ENCODE peak calls at places on chromosomes 5 and 9, in five cellular contexts. T is ascending aorta; K is fibroblast of lung; B is PC-3; L is CD8-positive, alpha-beta T cell. C is an unnamed sample.
A peak's percentile ranks its signal among the peaks of the same experiment; 100 is the strongest.

GRCh38 chr5:82745016-82745415 is 332.2 kb downstream of the TMEM167A start:
- DNase-seq in T (no peak), K (no peak), B (no peak), L (no peak), C (no peak)

GRCh38 chr9:36948051-36948450 is 86.0 kb downstream of the PAX5 start:
- DNase-seq in T (no peak), K (no peak), B (no peak), L (no peak), C (no peak)

GRCh38 chr9:6788175-6789016 is 30.6 kb downstream of the KDM4C start:
- DNase-seq in T (no peak), K (peak; percentile 61), B (peak; percentile 76), L (no peak), C (peak; percentile 36)

GRCh38 chr5:95728494-95729114 is 2.5 kb upstream of the RHOBTB3 start:
- DNase-seq in T (no peak), K (peak; percentile 62), B (peak; percentile 31), L (no peak), C (no peak)

GRCh38 chr5:125348221-125348692 is 601.8 kb upstream of the ZNF608 start:
- DNase-seq in T (no peak), K (peak; percentile 33), B (no peak), L (no peak), C (no peak)

GRCh38 chr9:98607152-98607551 is 101.6 kb downstream of the GABBR2 start:
- DNase-seq in T (no peak), K (peak; percentile 49), B (no peak), L (no peak), C (no peak)

GRCh38 chr5:176614805-176615478 is 5.0 kb upstream of the GPRIN1 start:
- DNase-seq in T (no peak), K (peak; percentile 76), B (peak; percentile 79), L (no peak), C (peak; percentile 76)

GRCh38 chr5:124235031-124235562 is 511.3 kb downstream of the ZNF608 start:
- DNase-seq in T (no peak), K (no peak), B (no peak), L (no peak), C (no peak)

GRCh38 chr9:78298046-78298511 is 1.2 kb downstream of the PSAT1 start:
- DNase-seq in T (no peak), K (no peak), B (peak; percentile 2), L (no peak), C (no peak)

GRCh38 chr9:77011973-77012817 is 7.3 kb upstream of the FOXB2 start:
- DNase-seq in T (no peak), K (no peak), B (peak; percentile 17), L (peak; percentile 52), C (peak; percentile 17)

GRCh38 chr9:98962181-98962560 is 18.5 kb downstream of the COL15A1 start:
- DNase-seq in T (no peak), K (peak; percentile 43), B (no peak), L (no peak), C (no peak)

GRCh38 chr5:1182633-1183423 is 18.6 kb upstream of the SLC6A19 start:
- DNase-seq in T (no peak), K (no peak), B (no peak), L (no peak), C (no peak)

GRCh38 chr5:135240781-135241360 is 158.2 kb downstream of the MACROH2A1 start:
- DNase-seq in T (peak; percentile 58), K (no peak), B (no peak), L (no peak), C (no peak)

GRCh38 chr5:172731286-172732073 is 39.5 kb downstream of the DUSP1 start:
- DNase-seq in T (no peak), K (peak; percentile 32), B (peak; percentile 88), L (no peak), C (no peak)

GRCh38 chr5:172730222-172730621 is 40.8 kb downstream of the DUSP1 start:
- DNase-seq in T (no peak), K (no peak), B (no peak), L (no peak), C (no peak)

GRCh38 chr5:172728481-172729241 is 42.3 kb downstream of the DUSP1 start:
- DNase-seq in T (no peak), K (no peak), B (no peak), L (no peak), C (no peak)

GRCh38 chr5:172727551-172727950 is 43.4 kb downstream of the DUSP1 start:
- DNase-seq in T (no peak), K (no peak), B (no peak), L (no peak), C (no peak)

DNA sequence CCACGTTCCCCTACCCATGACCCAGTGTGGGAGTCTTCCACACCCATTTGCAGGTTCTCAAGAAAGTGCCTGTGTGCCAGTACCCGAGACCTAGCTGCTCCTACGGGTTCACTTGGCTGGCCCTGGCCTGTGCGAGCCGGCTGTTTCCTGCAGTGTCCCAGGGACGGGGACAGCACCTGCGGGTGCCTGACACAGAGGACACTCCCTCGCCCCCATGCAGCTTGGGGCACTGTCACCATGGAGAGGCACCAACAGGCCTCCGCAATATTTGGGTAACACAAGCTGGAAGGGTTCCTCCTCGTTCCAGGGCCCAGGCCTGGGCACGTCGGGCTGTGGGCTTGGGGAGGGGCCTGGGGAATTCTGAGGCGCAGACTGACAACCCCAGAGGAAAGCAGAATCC is 41.4 kb downstream of the DUSP1 start:
- DNase-seq in T (no peak), K (no peak), B (no peak), L (no peak), C (no peak)
- H3K27ac ChIP-seq in T (no peak overlapping the region), K (no peak overlapping the region), B (no peak overlapping the region), L (no peak overlapping the region), C (no peak overlapping the region)

GRCh38 chr5:145236966-145237365 is 598.2 kb downstream of the PRELID2 start:
- DNase-seq in T (no peak), K (no peak), B (no peak), L (no peak), C (no peak)

GRCh38 chr5:145236127-145236526 is 599.0 kb downstream of the PRELID2 start:
- DNase-seq in T (no peak), K (peak; percentile 2), B (no peak), L (no peak), C (no peak)

GRCh38 chr5:145243016-145243415 is 592.1 kb downstream of the PRELID2 start:
- DNase-seq in T (no peak), K (peak; percentile 6), B (no peak), L (no peak), C (no peak)

GRCh38 chr5:145233461-145233860 is 601.7 kb downstream of the PRELID2 start:
- DNase-seq in T (no peak), K (no peak), B (no peak), L (no peak), C (no peak)

GRCh38 chr5:145237843-145238242 is 597.3 kb downstream of the PRELID2 start:
- DNase-seq in T (no peak), K (peak; percentile 38), B (peak; percentile 75), L (no peak), C (peak; percentile 53)
- TF ChIP-seq CTCF in T (no peak), K (peak; percentile 35), B (peak; percentile 69), L (no peak), C (peak; percentile 74)

DNA sequence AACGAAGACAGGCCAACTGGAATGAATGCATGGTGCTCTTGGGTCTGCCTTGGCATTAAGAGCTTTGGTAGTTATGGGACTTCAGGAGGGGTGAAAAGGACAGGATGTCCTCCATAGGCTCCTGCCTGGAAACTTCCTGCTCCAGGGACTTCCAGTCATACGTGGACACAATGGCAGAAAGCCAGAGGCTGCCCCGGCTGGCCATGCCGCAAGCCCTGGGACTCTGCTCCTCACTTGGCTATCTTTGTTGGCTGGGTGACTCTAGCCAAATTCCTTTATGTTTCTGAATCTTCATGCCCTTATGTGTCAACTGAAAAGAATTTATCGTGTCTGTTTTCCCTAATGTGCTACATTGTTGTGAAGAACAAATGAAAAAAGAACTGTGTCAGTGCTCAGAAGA is 136.9 kb downstream of the SIL1 start:
- DNase-seq in T (peak; percentile 80), K (peak; percentile 84), B (peak; percentile 48), L (no peak), C (peak; percentile 75)
- H3K27ac ChIP-seq in T (peak overlapping the region; percentile 14), K (no peak overlapping the region), B (no peak overlapping the region), L (no peak overlapping the region), C (peak overlapping the region; percentile 54)

GRCh38 chr5:156137482-156137881 is 189.5 kb upstream of the SGCD start:
- DNase-seq in T (no peak), K (peak; percentile 70), B (no peak), L (no peak), C (no peak)

GRCh38 chr5:156147948-156148285 is 179.0 kb upstream of the SGCD start:
- DNase-seq in T (no peak), K (peak; percentile 48), B (no peak), L (no peak), C (no peak)

GRCh38 chr5:156147251-156147947 is 179.6 kb upstream of the SGCD start:
- DNase-seq in T (no peak), K (peak; percentile 77), B (no peak), L (no peak), C (no peak)

GRCh38 chr5:156148307-156148706 is 178.7 kb upstream of the SGCD start:
- DNase-seq in T (no peak), K (peak; percentile 40), B (no peak), L (no peak), C (no peak)

GRCh38 chr5:156142867-156143266 is 184.1 kb upstream of the SGCD start:
- DNase-seq in T (no peak), K (no peak), B (no peak), L (no peak), C (no peak)
- TF ChIP-seq CTCF in T (no peak), K (no peak), B (no peak), L (no peak), C (no peak)

DNA sequence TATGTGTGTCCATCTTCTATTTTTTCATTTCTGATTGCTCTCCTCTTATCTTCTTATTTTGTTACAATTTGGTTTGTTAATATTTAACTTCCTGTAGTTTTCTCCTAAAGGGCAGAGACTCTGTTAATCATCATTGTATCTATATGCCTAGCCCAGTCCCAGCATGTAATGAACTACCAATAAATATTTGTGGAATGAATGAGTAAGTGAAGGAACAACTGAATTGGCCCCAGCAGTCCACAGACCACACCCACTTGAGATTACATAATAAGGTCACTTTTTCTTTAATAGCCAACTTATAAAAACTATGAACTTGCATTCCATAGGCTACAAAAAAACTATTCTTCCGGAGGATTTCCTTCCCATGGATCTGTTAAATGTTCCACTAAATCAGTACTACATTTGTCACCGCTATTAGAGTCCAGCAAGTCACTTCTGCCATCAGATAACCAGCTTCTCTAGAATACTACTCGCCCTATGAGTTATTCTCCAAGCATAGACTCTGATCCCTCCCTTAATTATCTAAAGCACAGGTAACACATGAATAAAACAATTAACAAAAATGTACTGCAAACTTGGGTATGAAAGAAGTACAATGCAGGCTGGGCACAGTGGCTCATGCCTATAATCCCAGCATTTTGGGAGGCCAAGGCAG is 27.5 kb upstream of the TNPO1 start:
- DNase-seq in T (no peak), K (peak; percentile 11), B (peak; percentile 82), L (no peak), C (peak; percentile 8)
- H3K27ac ChIP-seq in T (no peak overlapping the region), K (no peak overlapping the region), B (peak overlapping the region; percentile 73), L (no peak overlapping the region), C (no peak overlapping the region)

DNA sequence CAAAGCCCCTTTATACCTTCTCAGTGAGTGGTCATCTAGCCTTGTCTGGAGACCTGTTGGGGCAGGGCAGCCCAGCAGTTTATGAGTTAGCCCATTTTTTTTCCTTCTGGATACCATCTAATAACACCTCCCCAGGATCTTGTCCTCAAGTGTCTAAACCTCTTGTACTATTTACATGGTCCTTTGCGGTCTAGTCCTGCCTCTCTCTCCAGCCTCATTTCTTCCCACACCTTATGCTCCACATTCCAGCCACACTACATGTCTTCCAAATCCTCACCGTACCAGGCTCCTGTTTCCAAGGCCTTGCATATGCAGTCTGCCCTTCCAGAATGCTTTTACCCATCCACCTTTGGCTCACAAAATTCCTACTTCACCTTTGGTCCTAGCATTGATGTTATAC is 77.2 kb downstream of the ADRB2 start:
- DNase-seq in T (no peak), K (no peak), B (no peak), L (no peak), C (no peak)
- TF ChIP-seq CTCF in T (no peak), K (no peak), B (no peak), L (no peak), C (no peak)

GRCh38 chr9:135147938-135148337 is 60.5 kb downstream of the OLFM1 start:
- DNase-seq in T (no peak), K (no peak), B (no peak), L (no peak), C (no peak)
- H3K27ac ChIP-seq in T (no peak overlapping the region), K (no peak overlapping the region), B (no peak overlapping the region), L (no peak overlapping the region), C (no peak overlapping the region)